ENCODE peak calls at places on chromosomes 3 and 15, in eight cellular contexts. O, Y, H, U, C, A, E and X are unnamed samples.

GRCh38 chr3:83842511-83842910 is 1116.3 kb upstream of the CADM2 start:
- DNase-seq in H (no peak), Y (no peak), E (no peak), A (no peak), C (no peak), O (no peak), U (no peak), X (no peak)

GRCh38 chr3:113812854-113813253 is 25.7 kb upstream of the GRAMD1C start:
- DNase-seq in A (no peak), Y (no peak), U (no peak), E (no peak), C (no peak), O (no peak), H (no peak), X (no peak)

GRCh38 chr3:10160346-10160745 is 4.4 kb upstream of the IRAK2 start:
- DNase-seq in O (no peak), E (no peak), A (no peak), U (no peak), C (no peak), H (no peak), Y (no peak), X (no peak)

GRCh38 chr3:108100906-108101305 is 10.1 kb upstream of the CD47 start:
- DNase-seq in U (no peak), H (no peak), C (no peak), A (no peak), E (no peak), Y (no peak), O (no peak), X (no peak)

GRCh38 chr3:46812237-46812791 is 50.9 kb downstream of the MYL3 start:
- DNase-seq in U (peak; percentile 66), Y (peak; percentile 84), C (peak; percentile 44), E (peak; percentile 82), O (peak; percentile 84), H (peak; percentile 89), A (peak; percentile 89), X (peak; percentile 50)

GRCh38 chr3:175338775-175339535 is 479.8 kb downstream of the NAALADL2 start:
- DNase-seq in O (no peak), Y (peak; percentile 53), A (no peak), C (no peak), H (no peak), E (no peak), U (no peak), X (no peak)

GRCh38 chr3:157807286-157807685 is 298.9 kb downstream of the SHOX2 start:
- DNase-seq in E (no peak), H (no peak), Y (no peak), C (no peak), O (no peak), U (no peak), A (no peak), X (no peak)

GRCh38 chr15:57298204-57298603 is 78.1 kb upstream of the CGNL1 start:
- DNase-seq in Y (no peak), C (no peak), A (no peak), E (no peak), H (no peak), O (no peak), U (no peak), X (no peak)

GRCh38 chr3:183242431-183242830 is 10.6 kb upstream of the B3GNT5 start:
- DNase-seq in Y (no peak), O (no peak), H (no peak), E (no peak), U (no peak), C (no peak), A (no peak), X (no peak)

GRCh38 chr15:41523097-41523496 is 9.5 kb upstream of the LTK start:
- DNase-seq in C (no peak), U (no peak), H (no peak), A (no peak), Y (no peak), O (no peak), E (no peak), X (no peak)

GRCh38 chr3:42841332-42841731 is 32.1 kb downstream of the ACKR2 start:
- DNase-seq in O (no peak), H (no peak), Y (no peak), U (no peak), A (no peak), C (no peak), E (no peak), X (no peak)

DNA sequence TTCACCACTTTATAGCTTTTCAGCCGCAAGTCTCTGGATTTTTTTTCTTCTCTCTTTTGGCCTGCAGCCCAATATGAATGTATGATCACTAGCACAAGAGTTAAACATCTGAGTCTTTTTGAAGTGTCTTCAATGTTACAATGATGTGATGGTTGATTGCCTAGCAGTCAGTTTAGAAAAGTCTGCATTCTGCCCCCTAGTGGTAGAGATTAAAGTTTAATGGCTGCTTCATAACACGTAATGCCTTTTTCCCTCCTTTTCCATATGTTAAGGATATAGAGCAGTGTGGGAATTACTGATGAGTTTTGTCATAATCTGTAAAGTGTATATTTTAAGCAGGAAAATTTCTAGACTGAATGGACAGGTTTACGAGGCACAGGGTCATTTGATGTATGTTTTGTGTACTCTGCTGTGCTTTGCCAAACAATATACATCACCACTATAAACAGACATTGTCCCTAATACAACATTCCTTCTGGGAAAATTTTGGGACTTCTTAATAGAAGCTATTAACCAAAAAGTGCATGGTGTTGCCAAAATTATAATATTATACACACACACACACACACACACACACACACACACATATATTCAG is 1038.5 kb upstream of the NR2F2 start:
- DNase-seq in H (no peak), E (peak; percentile 39), U (peak; percentile 38), C (no peak), O (no peak), Y (no peak), A (peak; percentile 64), X (no peak)
- H3K4me1 ChIP-seq in H (no peaks in the 10 kb centered on the region), E (peaks cover 33% of the 10 kb centered on the region), U (peaks cover 56% of the 10 kb centered on the region), C (peaks cover 32% of the 10 kb centered on the region), O (peaks cover 3% of the 10 kb centered on the region), Y (no peaks in the 10 kb centered on the region), A (no peaks in the 10 kb centered on the region), X (peaks cover 3% of the 10 kb centered on the region)

GRCh38 chr3:52019352-52020080 is 23.8 kb upstream of the RPL29 start:
- DNase-seq in O (peak; percentile 83), E (peak; percentile 85), C (peak; percentile 83), H (no peak), Y (no peak), U (no peak), A (no peak), X (no peak)
- H3K4me1 ChIP-seq in O (peaks cover 55% of the 10 kb centered on the region), E (peaks cover 89% of the 10 kb centered on the region), C (peaks cover 99% of the 10 kb centered on the region), H (no peaks in the 10 kb centered on the region), Y (no peaks in the 10 kb centered on the region), U (peaks cover 20% of the 10 kb centered on the region), A (peaks cover 35% of the 10 kb centered on the region), X (peaks cover 28% of the 10 kb centered on the region)

GRCh38 chr15:40052604-40053003 is 13.6 kb upstream of the SRP14 start:
- DNase-seq in U (no peak), E (no peak), C (no peak), H (no peak), O (no peak), A (no peak), Y (peak; percentile 75), X (no peak)
- H3K4me1 ChIP-seq in U (peaks cover 3% of the 10 kb centered on the region), E (peaks cover 14% of the 10 kb centered on the region), C (peaks cover 45% of the 10 kb centered on the region), H (peaks cover 36% of the 10 kb centered on the region), O (peaks cover 4% of the 10 kb centered on the region), A (no peaks in the 10 kb centered on the region), Y (peaks cover 53% of the 10 kb centered on the region), X (peaks cover 23% of the 10 kb centered on the region)

GRCh38 chr3:181691951-181692849 is 19.5 kb upstream of the SOX2 start:
- DNase-seq in A (no peak), O (no peak), C (no peak), U (no peak), H (no peak), E (no peak), Y (no peak), X (no peak)
- H3K4me1 ChIP-seq in A (no peaks in the 10 kb centered on the region), O (no peaks in the 10 kb centered on the region), C (peaks cover 17% of the 10 kb centered on the region), U (peaks cover 6% of the 10 kb centered on the region), H (peaks cover 12% of the 10 kb centered on the region), E (no peaks in the 10 kb centered on the region), Y (peaks cover 9% of the 10 kb centered on the region), X (no peaks in the 10 kb centered on the region)